ENCODE peak calls at places on chromosome 7, in five cellular contexts. One of them, this sample, is unnamed.

GRCh38 chr7:151851782-151852181 is 25.1 kb downstream of the PRKAG2 start:
- DNase-seq in IMR-90: no peak
- DNase-seq in GM12891: no peak
- DNase-seq in H54: no peak
- DNase-seq in sigmoid colon: no peak
- DNase-seq in this sample: no peak

GRCh38 chr7:135205850-135206249 is 5.5 kb downstream of the WDR91 start:
- DNase-seq in H54: no peak
- DNase-seq in GM12891: no peak
- DNase-seq in IMR-90: no peak
- DNase-seq in sigmoid colon: no peak
- DNase-seq in this sample: no peak

GRCh38 chr7:74148491-74148890 is 25.7 kb upstream of the EIF4H start:
- DNase-seq in IMR-90: no peak
- DNase-seq in GM12891: no peak
- DNase-seq in sigmoid colon: no peak
- DNase-seq in H54: no peak
- DNase-seq in this sample: no peak

GRCh38 chr7:67593807-67594206 is 597.2 kb downstream of the TYW1 start:
- DNase-seq in sigmoid colon: no peak
- DNase-seq in H54: no peak
- DNase-seq in GM12891: no peak
- DNase-seq in IMR-90: no peak
- DNase-seq in this sample: no peak

GRCh38 chr7:45185028-45185863 is 27.7 kb downstream of the RAMP3 start:
- DNase-seq in sigmoid colon: no peak
- DNase-seq in GM12891: no peak
- DNase-seq in IMR-90: no peak
- DNase-seq in H54: no peak
- DNase-seq in this sample: no peak

GRCh38 chr7:1346851-1347250 is 112.4 kb downstream of the MICALL2 start:
- DNase-seq in sigmoid colon: no peak
- DNase-seq in IMR-90: no peak
- DNase-seq in H54: no peak
- DNase-seq in GM12891: no peak
- DNase-seq in this sample: no peak

GRCh38 chr7:70787772-70788171 is 344.2 kb upstream of the GALNT17 start:
- DNase-seq in IMR-90: no peak
- DNase-seq in H54: no peak
- DNase-seq in GM12891: no peak
- DNase-seq in sigmoid colon: no peak
- DNase-seq in this sample: no peak

GRCh38 chr7:40200791-40201190 is 66.0 kb downstream of the SUGCT start:
- DNase-seq in H54: no peak
- DNase-seq in sigmoid colon: no peak
- DNase-seq in GM12891: no peak
- DNase-seq in IMR-90: peak; percentile 87
- DNase-seq in this sample: no peak

GRCh38 chr7:151243411-151244155 is 4.9 kb downstream of the SMARCD3 start:
- DNase-seq in H54: no peak
- DNase-seq in IMR-90: no peak
- DNase-seq in sigmoid colon: no peak
- DNase-seq in GM12891: peak; percentile 67
- DNase-seq in this sample: peak; percentile 50

GRCh38 chr7:332646-333398 is 42.9 kb downstream of the FOXL3 start:
- DNase-seq in H54: peak; percentile 99
- DNase-seq in GM12891: peak; percentile 82
- DNase-seq in sigmoid colon: peak; percentile 86
- DNase-seq in IMR-90: peak; percentile 36
- DNase-seq in this sample: peak; percentile 62

GRCh38 chr7:1354661-1355567 is 104.4 kb downstream of the MICALL2 start:
- DNase-seq in sigmoid colon: peak; percentile 46
- DNase-seq in GM12891: no peak
- DNase-seq in IMR-90: no peak
- DNase-seq in H54: no peak
- DNase-seq in this sample: no peak

GRCh38 chr7:40720401-40720800 is 585.6 kb downstream of the SUGCT start:
- DNase-seq in IMR-90: peak; percentile 74
- DNase-seq in GM12891: no peak
- DNase-seq in H54: no peak
- DNase-seq in sigmoid colon: no peak
- DNase-seq in this sample: no peak

GRCh38 chr7:134992626-134993179 is 6.4 kb downstream of the AGBL3 start:
- DNase-seq in IMR-90: peak; percentile 52
- DNase-seq in sigmoid colon: no peak
- DNase-seq in H54: no peak
- DNase-seq in GM12891: peak; percentile 10
- DNase-seq in this sample: no peak

GRCh38 chr7:29684787-29685650 is 121.3 kb upstream of the WIPF3 start:
- DNase-seq in IMR-90: peak; percentile 50
- DNase-seq in H54: peak; percentile 53
- DNase-seq in sigmoid colon: peak; percentile 88
- DNase-seq in GM12891: peak; percentile 20
- DNase-seq in this sample: peak; percentile 85

GRCh38 chr7:91156326-91156725 is 107.9 kb upstream of the FZD1 start:
- DNase-seq in sigmoid colon: no peak
- DNase-seq in IMR-90: no peak
- DNase-seq in GM12891: no peak
- DNase-seq in H54: no peak
- DNase-seq in this sample: no peak

DNA sequence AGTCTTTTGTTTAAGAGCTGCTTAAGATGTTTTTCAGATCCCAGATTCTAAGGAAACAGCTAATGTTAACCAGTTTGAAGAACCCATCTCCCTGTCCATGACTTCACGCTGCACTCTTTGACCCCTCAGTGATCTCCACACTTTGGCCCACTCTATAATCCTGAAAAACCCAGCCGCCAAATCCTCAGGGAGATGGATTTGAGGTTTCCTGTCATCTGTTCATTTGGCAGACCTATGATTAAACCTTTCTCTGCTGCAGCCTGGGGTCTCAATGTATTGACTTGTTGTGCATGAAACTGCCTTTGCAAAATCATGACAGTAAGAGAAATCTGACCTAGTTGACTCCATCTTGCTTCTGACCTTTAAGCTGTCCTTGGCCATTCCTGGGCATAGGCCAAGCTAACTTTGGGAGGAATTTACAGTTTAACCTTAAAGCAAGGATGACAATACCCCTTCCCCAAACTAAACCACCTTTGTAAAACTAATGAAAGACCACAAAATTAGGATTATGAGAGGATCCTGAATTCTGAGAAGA is 11.5 kb downstream of the SSMEM1 start:
- DNase-seq in GM12891: no peak
- DNase-seq in H54: no peak
- DNase-seq in sigmoid colon: no peak
- DNase-seq in IMR-90: no peak
- DNase-seq in this sample: no peak
- TF ChIP-seq POLR2A in GM12891: no peak
- TF ChIP-seq POLR2A in H54: no peak
- TF ChIP-seq POLR2A in sigmoid colon: no peak
- TF ChIP-seq POLR2A in IMR-90: no peak
- TF ChIP-seq POLR2A in this sample: no peak

GRCh38 chr7:156848979-156849378 is 44.0 kb downstream of the LMBR1 start:
- DNase-seq in sigmoid colon: no peak
- DNase-seq in IMR-90: no peak
- DNase-seq in GM12891: no peak
- DNase-seq in H54: no peak
- DNase-seq in this sample: no peak

GRCh38 chr7:156842740-156843140 is 50.2 kb downstream of the LMBR1 start:
- DNase-seq in IMR-90: no peak
- DNase-seq in sigmoid colon: no peak
- DNase-seq in GM12891: no peak
- DNase-seq in H54: no peak
- DNase-seq in this sample: peak; percentile 44

GRCh38 chr7:156843157-156843556 is 49.8 kb downstream of the LMBR1 start:
- DNase-seq in GM12891: no peak
- DNase-seq in H54: no peak
- DNase-seq in sigmoid colon: no peak
- DNase-seq in IMR-90: no peak
- DNase-seq in this sample: peak; percentile 22

GRCh38 chr7:156842317-156842716 is 50.7 kb downstream of the LMBR1 start:
- DNase-seq in H54: no peak
- DNase-seq in IMR-90: no peak
- DNase-seq in sigmoid colon: no peak
- DNase-seq in GM12891: no peak
- DNase-seq in this sample: peak; percentile 73

GRCh38 chr7:156845379-156846101 is 47.4 kb downstream of the LMBR1 start:
- DNase-seq in IMR-90: peak; percentile 10
- DNase-seq in GM12891: no peak
- DNase-seq in sigmoid colon: no peak
- DNase-seq in H54: no peak
- DNase-seq in this sample: no peak
- TF ChIP-seq POLR2A in IMR-90: no peak
- TF ChIP-seq POLR2A in GM12891: no peak
- TF ChIP-seq POLR2A in sigmoid colon: no peak
- TF ChIP-seq POLR2A in H54: no peak
- TF ChIP-seq POLR2A in this sample: no peak

DNA sequence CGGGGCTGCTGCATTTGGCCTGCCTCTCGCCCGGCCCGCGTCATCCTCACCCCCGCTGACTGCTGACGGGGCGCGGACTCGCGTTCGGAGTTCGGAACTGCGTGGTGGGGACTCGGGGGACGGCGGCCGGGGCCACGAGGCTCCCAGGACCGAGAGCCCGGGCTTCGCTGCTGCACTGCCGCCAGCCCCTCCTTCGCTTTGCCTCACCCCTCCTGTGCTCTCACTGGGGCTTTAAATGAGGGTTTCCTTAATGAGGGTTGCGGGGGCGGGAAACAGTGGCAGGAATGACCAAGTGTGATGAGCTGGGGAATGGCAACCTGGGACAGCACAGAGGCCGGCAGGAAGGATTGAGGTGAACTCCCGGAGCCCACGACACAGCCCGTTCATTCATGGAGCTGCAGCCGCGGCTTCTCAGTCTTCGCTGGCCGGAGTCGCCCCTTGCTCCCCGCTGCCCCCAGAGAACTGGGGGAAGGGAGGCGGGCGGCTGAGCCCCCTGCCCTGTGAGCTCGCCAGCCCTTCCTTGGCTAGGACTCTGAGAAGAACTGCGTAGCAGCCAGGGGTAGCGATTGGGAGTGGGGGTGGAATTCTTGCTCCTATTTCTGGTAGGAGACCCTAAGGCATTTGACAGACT is 1.5 kb upstream of the LRRC4 start:
- DNase-seq in IMR-90: peak; percentile 28
- DNase-seq in sigmoid colon: peak; percentile 71
- DNase-seq in GM12891: peak; percentile 24
- DNase-seq in H54: no peak
- DNase-seq in this sample: peak; percentile 69
- TF ChIP-seq POLR2A in IMR-90: no peak
- TF ChIP-seq POLR2A in sigmoid colon: no peak
- TF ChIP-seq POLR2A in GM12891: no peak
- TF ChIP-seq POLR2A in H54: no peak
- TF ChIP-seq POLR2A in this sample: no peak

GRCh38 chr7:100726998-100727761 is 6.2 kb upstream of the ZAN start:
- DNase-seq in GM12891: no peak
- DNase-seq in sigmoid colon: peak; percentile 79
- DNase-seq in H54: no peak
- DNase-seq in IMR-90: peak; percentile 61
- DNase-seq in this sample: no peak

GRCh38 chr7:100722480-100723212 is 2.4 kb downstream of the EPO start:
- DNase-seq in IMR-90: no peak
- DNase-seq in sigmoid colon: no peak
- DNase-seq in GM12891: no peak
- DNase-seq in H54: no peak
- DNase-seq in this sample: no peak

GRCh38 chr7:100720645-100721504 is 607 bp downstream of the EPO start:
- DNase-seq in IMR-90: no peak
- DNase-seq in GM12891: no peak
- DNase-seq in H54: no peak
- DNase-seq in sigmoid colon: no peak
- DNase-seq in this sample: no peak

GRCh38 chr7:100721505-100721812 is 1.2 kb downstream of the EPO start:
- DNase-seq in GM12891: no peak
- DNase-seq in H54: no peak
- DNase-seq in sigmoid colon: no peak
- DNase-seq in IMR-90: no peak
- DNase-seq in this sample: no peak

GRCh38 chr7:100723732-100724275 is 3.5 kb downstream of the EPO start:
- DNase-seq in H54: no peak
- DNase-seq in IMR-90: no peak
- DNase-seq in GM12891: no peak
- DNase-seq in sigmoid colon: no peak
- DNase-seq in this sample: no peak
- TF ChIP-seq POLR2A in H54: no peak
- TF ChIP-seq POLR2A in IMR-90: no peak
- TF ChIP-seq POLR2A in GM12891: no peak
- TF ChIP-seq POLR2A in sigmoid colon: no peak
- TF ChIP-seq POLR2A in this sample: no peak

DNA sequence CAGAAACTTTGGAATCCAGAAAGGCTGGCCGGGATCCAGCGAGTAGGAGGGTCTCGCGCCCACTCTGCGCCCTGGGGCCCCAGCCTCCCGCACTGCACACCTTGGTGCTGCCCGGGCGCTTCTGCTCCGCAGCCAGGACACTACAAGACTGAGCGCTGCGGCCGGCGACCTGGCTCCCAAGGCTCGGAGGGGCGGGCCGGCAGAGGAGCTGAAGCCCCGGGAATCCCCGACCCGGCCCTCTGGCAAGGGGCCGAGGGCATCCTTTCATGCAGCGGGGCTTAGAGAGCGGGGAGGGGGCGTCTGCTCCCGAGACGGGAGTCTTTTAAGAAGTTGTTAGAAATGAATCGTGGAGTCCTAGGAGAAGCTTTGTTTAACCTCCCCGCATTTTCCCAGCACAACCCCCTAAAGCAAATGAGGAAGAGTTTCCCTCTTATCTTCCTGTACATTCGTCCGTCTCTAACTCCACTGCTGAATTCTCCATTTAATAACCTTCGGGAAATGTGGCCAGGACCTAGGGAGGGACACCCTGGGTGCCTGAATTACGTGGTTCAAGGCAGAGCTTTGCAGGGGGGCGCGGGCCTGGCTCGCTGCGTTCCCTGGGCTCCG is 1.1 kb downstream of the VWC2 start:
- DNase-seq in H54: no peak
- DNase-seq in sigmoid colon: no peak
- DNase-seq in GM12891: no peak
- DNase-seq in IMR-90: no peak
- DNase-seq in this sample: no peak
- TF ChIP-seq POLR2A in H54: no peak
- TF ChIP-seq POLR2A in sigmoid colon: no peak
- TF ChIP-seq POLR2A in GM12891: no peak
- TF ChIP-seq POLR2A in IMR-90: no peak
- TF ChIP-seq POLR2A in this sample: no peak

GRCh38 chr7:76293407-76293901 is 9.0 kb upstream of the HSPB1 start:
- DNase-seq in sigmoid colon: peak; percentile 82
- DNase-seq in IMR-90: no peak
- DNase-seq in H54: no peak
- DNase-seq in GM12891: no peak
- DNase-seq in this sample: no peak

GRCh38 chr7:76286842-76287403 is 15.6 kb upstream of the HSPB1 start:
- DNase-seq in sigmoid colon: peak; percentile 55
- DNase-seq in GM12891: no peak
- DNase-seq in IMR-90: no peak
- DNase-seq in H54: no peak
- DNase-seq in this sample: no peak

GRCh38 chr7:76292206-76292573 is 10.3 kb upstream of the HSPB1 start:
- DNase-seq in GM12891: no peak
- DNase-seq in IMR-90: no peak
- DNase-seq in H54: no peak
- DNase-seq in sigmoid colon: peak; percentile 85
- DNase-seq in this sample: no peak

GRCh38 chr7:76294344-76295024 is 8.0 kb upstream of the HSPB1 start:
- DNase-seq in H54: peak; percentile 77
- DNase-seq in GM12891: no peak
- DNase-seq in sigmoid colon: peak; percentile 99
- DNase-seq in IMR-90: peak; percentile 93
- DNase-seq in this sample: peak; percentile 76

GRCh38 chr7:76291346-76292205 is 10.9 kb upstream of the HSPB1 start:
- DNase-seq in GM12891: peak; percentile 89
- DNase-seq in sigmoid colon: peak; percentile 97
- DNase-seq in IMR-90: peak; percentile 99
- DNase-seq in H54: peak; percentile 76
- DNase-seq in this sample: peak; percentile 67
- TF ChIP-seq POLR2A in GM12891: no peak
- TF ChIP-seq POLR2A in sigmoid colon: no peak
- TF ChIP-seq POLR2A in IMR-90: peak; percentile 62
- TF ChIP-seq POLR2A in H54: peak; percentile 38
- TF ChIP-seq POLR2A in this sample: no peak